ENCODE peak calls at places on chromosomes 6 and 20, in ten cellular contexts. One of them, this sample, is unnamed.
A peak's percentile ranks its signal among the peaks of the same experiment; 100 is the strongest.

GRCh38 chr20:18904624-18905023 is 91.0 kb downstream of the SCP2D1 start:
- DNase-seq in Caco-2: peak; percentile 41
- DNase-seq in aorta: no peak
- DNase-seq in spleen: no peak
- DNase-seq in foreskin keratinocyte: no peak
- DNase-seq in transverse colon: peak; percentile 8
- DNase-seq in esophagus squamous epithelium: no peak
- DNase-seq in stomach: no peak
- DNase-seq in RWPE2: no peak
- DNase-seq in pancreas: no peak
- DNase-seq in this sample: no peak

GRCh38 chr6:5155901-5156300 is 70.8 kb downstream of the PPP1R3G start:
- DNase-seq in Caco-2: no peak
- DNase-seq in aorta: no peak
- DNase-seq in spleen: no peak
- DNase-seq in foreskin keratinocyte: no peak
- DNase-seq in transverse colon: no peak
- DNase-seq in esophagus squamous epithelium: no peak
- DNase-seq in stomach: no peak
- DNase-seq in RWPE2: no peak
- DNase-seq in pancreas: no peak
- DNase-seq in this sample: no peak

GRCh38 chr6:111952326-111952725 is 79.1 kb upstream of the FYN start:
- DNase-seq in Caco-2: no peak
- DNase-seq in aorta: no peak
- DNase-seq in spleen: no peak
- DNase-seq in foreskin keratinocyte: peak; percentile 74
- DNase-seq in transverse colon: no peak
- DNase-seq in esophagus squamous epithelium: no peak
- DNase-seq in stomach: no peak
- DNase-seq in RWPE2: no peak
- DNase-seq in pancreas: no peak
- DNase-seq in this sample: no peak

GRCh38 chr6:111604259-111605099 is 1.2 kb downstream of the TRAF3IP2 start:
- DNase-seq in Caco-2: no peak
- DNase-seq in aorta: peak; percentile 87
- DNase-seq in spleen: no peak
- DNase-seq in foreskin keratinocyte: peak; percentile 69
- DNase-seq in transverse colon: peak; percentile 56
- DNase-seq in esophagus squamous epithelium: no peak
- DNase-seq in stomach: peak; percentile 49
- DNase-seq in RWPE2: no peak
- DNase-seq in pancreas: peak; percentile 61
- DNase-seq in this sample: peak; percentile 67

GRCh38 chr6:155483858-155484257 is 28.2 kb upstream of the NOX3 start:
- DNase-seq in Caco-2: no peak
- DNase-seq in aorta: no peak
- DNase-seq in spleen: no peak
- DNase-seq in foreskin keratinocyte: peak; percentile 83
- DNase-seq in transverse colon: no peak
- DNase-seq in esophagus squamous epithelium: no peak
- DNase-seq in stomach: no peak
- DNase-seq in RWPE2: no peak
- DNase-seq in pancreas: no peak
- DNase-seq in this sample: no peak

GRCh38 chr6:12084681-12085080 is 72.6 kb downstream of the HIVEP1 start:
- DNase-seq in Caco-2: no peak
- DNase-seq in aorta: no peak
- DNase-seq in spleen: no peak
- DNase-seq in foreskin keratinocyte: no peak
- DNase-seq in transverse colon: no peak
- DNase-seq in esophagus squamous epithelium: no peak
- DNase-seq in stomach: no peak
- DNase-seq in RWPE2: no peak
- DNase-seq in pancreas: no peak
- DNase-seq in this sample: no peak

GRCh38 chr6:157760589-157761330 is 62.3 kb upstream of the SNX9 start:
- DNase-seq in Caco-2: no peak
- DNase-seq in aorta: no peak
- DNase-seq in spleen: no peak
- DNase-seq in foreskin keratinocyte: peak; percentile 77
- DNase-seq in transverse colon: no peak
- DNase-seq in esophagus squamous epithelium: no peak
- DNase-seq in stomach: no peak
- DNase-seq in RWPE2: peak; percentile 75
- DNase-seq in pancreas: no peak
- DNase-seq in this sample: no peak

GRCh38 chr6:28207244-28208179 is 17.6 kb upstream of the ZSCAN9 start:
- DNase-seq in Caco-2: no peak
- DNase-seq in aorta: peak; percentile 56
- DNase-seq in spleen: peak; percentile 79
- DNase-seq in foreskin keratinocyte: peak; percentile 38
- DNase-seq in transverse colon: peak; percentile 24
- DNase-seq in esophagus squamous epithelium: no peak
- DNase-seq in stomach: no peak
- DNase-seq in RWPE2: no peak
- DNase-seq in pancreas: peak; percentile 56
- DNase-seq in this sample: no peak

GRCh38 chr6:111087871-111088667 is 766 bp downstream of the SLC16A10 start:
- DNase-seq in Caco-2: peak; percentile 61
- DNase-seq in aorta: peak; percentile 58
- DNase-seq in spleen: no peak
- DNase-seq in foreskin keratinocyte: no peak
- DNase-seq in transverse colon: peak; percentile 59
- DNase-seq in esophagus squamous epithelium: no peak
- DNase-seq in stomach: peak; percentile 44
- DNase-seq in RWPE2: peak; percentile 51
- DNase-seq in pancreas: peak; percentile 73
- DNase-seq in this sample: peak; percentile 57

GRCh38 chr20:61932711-61933480 is 132.8 kb downstream of the TAF4 start:
- DNase-seq in Caco-2: no peak
- DNase-seq in aorta: peak; percentile 33
- DNase-seq in spleen: peak; percentile 55
- DNase-seq in foreskin keratinocyte: no peak
- DNase-seq in transverse colon: no peak
- DNase-seq in esophagus squamous epithelium: no peak
- DNase-seq in stomach: no peak
- DNase-seq in RWPE2: peak; percentile 84
- DNase-seq in pancreas: peak; percentile 48
- DNase-seq in this sample: no peak

GRCh38 chr6:141809901-141810300 is 322.8 kb upstream of the GJE1 start:
- DNase-seq in Caco-2: no peak
- DNase-seq in aorta: no peak
- DNase-seq in spleen: no peak
- DNase-seq in foreskin keratinocyte: no peak
- DNase-seq in transverse colon: no peak
- DNase-seq in esophagus squamous epithelium: no peak
- DNase-seq in stomach: no peak
- DNase-seq in RWPE2: no peak
- DNase-seq in pancreas: no peak
- DNase-seq in this sample: no peak

GRCh38 chr6:134464690-134465411 is 146.9 kb upstream of the SGK1 start:
- DNase-seq in Caco-2: no peak
- DNase-seq in aorta: no peak
- DNase-seq in spleen: no peak
- DNase-seq in foreskin keratinocyte: peak; percentile 98
- DNase-seq in transverse colon: no peak
- DNase-seq in esophagus squamous epithelium: no peak
- DNase-seq in stomach: no peak
- DNase-seq in RWPE2: peak; percentile 56
- DNase-seq in pancreas: no peak
- DNase-seq in this sample: no peak

GRCh38 chr20:36644713-36645109 is 1.3 kb downstream of the SLA2 start:
- DNase-seq in Caco-2: no peak
- DNase-seq in aorta: no peak
- DNase-seq in spleen: no peak
- DNase-seq in foreskin keratinocyte: no peak
- DNase-seq in transverse colon: no peak
- DNase-seq in esophagus squamous epithelium: no peak
- DNase-seq in stomach: no peak
- DNase-seq in RWPE2: no peak
- DNase-seq in pancreas: no peak
- DNase-seq in this sample: no peak

GRCh38 chr20:48928832-48929725 is 7.6 kb downstream of the ARFGEF2 start:
- DNase-seq in Caco-2: no peak
- DNase-seq in aorta: peak; percentile 55
- DNase-seq in spleen: no peak
- DNase-seq in foreskin keratinocyte: no peak
- DNase-seq in transverse colon: no peak
- DNase-seq in esophagus squamous epithelium: no peak
- DNase-seq in stomach: no peak
- DNase-seq in RWPE2: no peak
- DNase-seq in pancreas: no peak
- DNase-seq in this sample: peak; percentile 69

GRCh38 chr20:48924711-48925109 is 3.2 kb downstream of the ARFGEF2 start:
- DNase-seq in Caco-2: no peak
- DNase-seq in aorta: no peak
- DNase-seq in spleen: no peak
- DNase-seq in foreskin keratinocyte: no peak
- DNase-seq in transverse colon: no peak
- DNase-seq in esophagus squamous epithelium: no peak
- DNase-seq in stomach: no peak
- DNase-seq in RWPE2: no peak
- DNase-seq in pancreas: no peak
- DNase-seq in this sample: no peak

GRCh38 chr20:48930035-48930434 is 8.5 kb downstream of the ARFGEF2 start:
- DNase-seq in Caco-2: no peak
- DNase-seq in aorta: no peak
- DNase-seq in spleen: no peak
- DNase-seq in foreskin keratinocyte: no peak
- DNase-seq in transverse colon: no peak
- DNase-seq in esophagus squamous epithelium: no peak
- DNase-seq in stomach: no peak
- DNase-seq in RWPE2: no peak
- DNase-seq in pancreas: no peak
- DNase-seq in this sample: no peak

GRCh38 chr20:48926267-48926666 is 4.8 kb downstream of the ARFGEF2 start:
- DNase-seq in Caco-2: no peak
- DNase-seq in aorta: no peak
- DNase-seq in spleen: no peak
- DNase-seq in foreskin keratinocyte: no peak
- DNase-seq in transverse colon: no peak
- DNase-seq in esophagus squamous epithelium: no peak
- DNase-seq in stomach: no peak
- DNase-seq in RWPE2: no peak
- DNase-seq in pancreas: no peak
- DNase-seq in this sample: no peak

GRCh38 chr20:48926816-48927215 is 5.3 kb downstream of the ARFGEF2 start:
- DNase-seq in Caco-2: no peak
- DNase-seq in aorta: no peak
- DNase-seq in spleen: no peak
- DNase-seq in foreskin keratinocyte: no peak
- DNase-seq in transverse colon: no peak
- DNase-seq in esophagus squamous epithelium: no peak
- DNase-seq in stomach: no peak
- DNase-seq in RWPE2: no peak
- DNase-seq in pancreas: no peak
- DNase-seq in this sample: no peak
- H3K4me1 ChIP-seq in Caco-2: peaks cover 17% of the 10 kb centered on the region
- H3K4me1 ChIP-seq in aorta: peaks cover 4% of the 10 kb centered on the region
- H3K4me1 ChIP-seq in spleen: peaks cover 78% of the 10 kb centered on the region
- H3K4me1 ChIP-seq in foreskin keratinocyte: peaks cover 16% of the 10 kb centered on the region
- H3K4me1 ChIP-seq in transverse colon: peaks cover 95% of the 10 kb centered on the region
- H3K4me1 ChIP-seq in esophagus squamous epithelium: peaks cover 15% of the 10 kb centered on the region
- H3K4me1 ChIP-seq in stomach: peaks cover 92% of the 10 kb centered on the region
- H3K4me1 ChIP-seq in RWPE2: peaks cover 18% of the 10 kb centered on the region
- H3K4me1 ChIP-seq in pancreas: peaks cover 51% of the 10 kb centered on the region
- H3K4me1 ChIP-seq in this sample: peaks cover 68% of the 10 kb centered on the region

GRCh38 chr6:24867104-24867703 is 68.5 kb upstream of the ARMH2 start:
- DNase-seq in Caco-2: no peak
- DNase-seq in aorta: no peak
- DNase-seq in spleen: no peak
- DNase-seq in foreskin keratinocyte: no peak
- DNase-seq in transverse colon: no peak
- DNase-seq in esophagus squamous epithelium: no peak
- DNase-seq in stomach: no peak
- DNase-seq in RWPE2: no peak
- DNase-seq in pancreas: no peak
- DNase-seq in this sample: no peak
- H3K4me1 ChIP-seq in Caco-2: no peaks in the 10 kb centered on the region
- H3K4me1 ChIP-seq in aorta: no peaks in the 10 kb centered on the region
- H3K4me1 ChIP-seq in spleen: peaks cover 18% of the 10 kb centered on the region
- H3K4me1 ChIP-seq in foreskin keratinocyte: no peaks in the 10 kb centered on the region
- H3K4me1 ChIP-seq in transverse colon: no peaks in the 10 kb centered on the region
- H3K4me1 ChIP-seq in esophagus squamous epithelium: no peaks in the 10 kb centered on the region
- H3K4me1 ChIP-seq in stomach: no peaks in the 10 kb centered on the region
- H3K4me1 ChIP-seq in RWPE2: peaks cover 2% of the 10 kb centered on the region
- H3K4me1 ChIP-seq in pancreas: no peaks in the 10 kb centered on the region
- H3K4me1 ChIP-seq in this sample: no peaks in the 10 kb centered on the region

DNA sequence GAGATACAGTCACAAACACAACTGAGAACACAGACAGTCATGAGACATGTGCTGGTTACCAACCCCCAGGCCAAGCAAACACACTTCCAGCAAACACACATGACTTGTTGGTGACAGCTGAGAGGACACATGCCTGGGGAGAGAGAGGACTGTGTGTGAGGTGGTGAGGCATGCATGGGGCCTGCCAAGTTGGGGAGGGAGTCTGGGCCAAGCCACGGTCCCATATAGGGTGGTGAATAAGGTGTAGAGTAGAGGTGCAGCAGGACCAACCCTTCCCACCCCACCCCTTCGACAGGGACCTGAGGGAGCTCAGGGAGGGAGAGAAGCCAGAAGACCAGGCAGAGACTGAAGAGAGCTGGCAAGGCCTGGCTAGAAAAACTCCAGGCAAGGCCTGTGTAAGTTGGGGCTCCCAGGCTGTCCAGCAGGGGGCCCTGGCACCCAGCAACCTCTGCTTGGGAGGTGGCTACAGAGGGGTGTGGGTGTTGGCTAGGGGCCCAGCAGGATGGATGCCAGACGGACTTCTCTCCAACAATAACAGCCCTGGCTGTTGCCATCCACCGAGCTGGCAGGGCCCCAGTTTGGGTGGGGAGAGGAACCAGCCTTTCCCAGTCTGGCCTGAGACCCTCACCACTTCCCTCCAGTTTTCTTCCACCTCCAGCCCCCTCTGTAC is 2.0 kb upstream of the SLC29A1 start:
- DNase-seq in Caco-2: peak; percentile 79
- DNase-seq in aorta: peak; percentile 96
- DNase-seq in spleen: peak; percentile 94
- DNase-seq in foreskin keratinocyte: peak; percentile 63
- DNase-seq in transverse colon: peak; percentile 96
- DNase-seq in esophagus squamous epithelium: peak; percentile 32
- DNase-seq in stomach: peak; percentile 97
- DNase-seq in RWPE2: peak; percentile 86
- DNase-seq in pancreas: peak; percentile 95
- DNase-seq in this sample: peak; percentile 98
- H3K4me1 ChIP-seq in Caco-2: peaks cover 45% of the 10 kb centered on the region
- H3K4me1 ChIP-seq in aorta: no peaks in the 10 kb centered on the region
- H3K4me1 ChIP-seq in spleen: peaks cover 63% of the 10 kb centered on the region
- H3K4me1 ChIP-seq in foreskin keratinocyte: peaks cover 5% of the 10 kb centered on the region
- H3K4me1 ChIP-seq in transverse colon: peaks cover 92% of the 10 kb centered on the region
- H3K4me1 ChIP-seq in esophagus squamous epithelium: peaks cover 63% of the 10 kb centered on the region
- H3K4me1 ChIP-seq in stomach: peaks cover 93% of the 10 kb centered on the region
- H3K4me1 ChIP-seq in RWPE2: peaks cover 13% of the 10 kb centered on the region
- H3K4me1 ChIP-seq in pancreas: peaks cover 66% of the 10 kb centered on the region
- H3K4me1 ChIP-seq in this sample: peaks cover 78% of the 10 kb centered on the region

DNA sequence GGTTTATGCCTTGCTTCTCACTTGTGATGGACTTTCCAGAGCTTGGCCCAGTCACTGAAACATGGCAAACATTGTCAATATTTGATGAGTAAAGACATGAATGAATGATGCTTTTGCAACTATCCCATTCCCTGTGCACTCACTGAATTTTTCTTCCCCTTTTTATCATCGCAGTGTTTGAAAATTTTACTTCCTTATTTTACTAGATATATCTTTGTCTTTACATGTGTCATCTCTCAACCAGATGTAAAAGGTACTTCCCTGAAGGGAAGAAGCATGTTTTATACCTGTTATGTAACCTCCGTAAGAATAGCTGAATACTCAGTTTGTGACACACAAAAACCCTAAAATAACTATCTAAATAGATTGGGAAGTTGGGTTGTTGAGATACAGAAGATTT is 544.7 kb upstream of the FLRT3 start:
- DNase-seq in Caco-2: no peak
- DNase-seq in aorta: no peak
- DNase-seq in spleen: no peak
- DNase-seq in foreskin keratinocyte: no peak
- DNase-seq in transverse colon: no peak
- DNase-seq in esophagus squamous epithelium: no peak
- DNase-seq in stomach: no peak
- DNase-seq in RWPE2: no peak
- DNase-seq in pancreas: no peak
- DNase-seq in this sample: no peak
- H3K4me1 ChIP-seq in Caco-2: peaks cover 25% of the 10 kb centered on the region
- H3K4me1 ChIP-seq in aorta: no peaks in the 10 kb centered on the region
- H3K4me1 ChIP-seq in spleen: no peaks in the 10 kb centered on the region
- H3K4me1 ChIP-seq in foreskin keratinocyte: peaks cover 38% of the 10 kb centered on the region
- H3K4me1 ChIP-seq in transverse colon: no peaks in the 10 kb centered on the region
- H3K4me1 ChIP-seq in esophagus squamous epithelium: no peaks in the 10 kb centered on the region
- H3K4me1 ChIP-seq in stomach: no peaks in the 10 kb centered on the region
- H3K4me1 ChIP-seq in RWPE2: peaks cover 24% of the 10 kb centered on the region
- H3K4me1 ChIP-seq in pancreas: no peaks in the 10 kb centered on the region
- H3K4me1 ChIP-seq in this sample: no peaks in the 10 kb centered on the region